ENCODE peak calls at places on chromosomes 5 and 9, in six cellular contexts. A, U, Z, E, L and H are unnamed samples. For H3K4me1 and H3K36me3, the result is how much of the 10 kb centered on the place peaks cover.

GRCh38 chr5:133779828-133780475 is 167.6 kb upstream of the FSTL4 start:
- DNase-seq in Z (no peak), U (no peak), A (no peak), E (no peak), L (no peak), H (no peak)

GRCh38 chr9:135951889-135952663 is 9.1 kb downstream of the UBAC1 start:
- DNase-seq in U (no peak), A (peak), E (peak), Z (no peak), L (peak), H (no peak)

GRCh38 chr5:119022017-119022745 is 33.8 kb upstream of the DTWD2 start:
- DNase-seq in L (no peak), A (no peak), Z (no peak), E (peak), U (peak), H (peak)

GRCh38 chr9:91214086-91214485 is 147.6 kb downstream of the AUH start:
- DNase-seq in A (no peak), L (no peak), U (no peak), Z (no peak), E (no peak), H (no peak)

GRCh38 chr9:81737871-81738507 is 48.6 kb upstream of the TLE1 start:
- DNase-seq in Z (peak), L (peak), E (no peak), U (no peak), A (no peak), H (no peak)

GRCh38 chr5:139886213-139886612 is 90.6 kb downstream of the PSD2 start:
- DNase-seq in E (no peak), A (no peak), L (no peak), U (peak), Z (no peak), H (no peak)

GRCh38 chr9:121634800-121635261 is 16.6 kb upstream of the DAB2IP start:
- DNase-seq in Z (no peak), L (peak), E (peak), U (no peak), A (no peak), H (peak)

GRCh38 chr9:7103382-7104170 is 345.8 kb downstream of the KDM4C start:
- DNase-seq in A (peak), U (no peak), E (peak), L (no peak), Z (no peak), H (no peak)

GRCh38 chr5:107426209-107426608 is 244.5 kb downstream of the EFNA5 start:
- DNase-seq in U (no peak), L (no peak), Z (no peak), E (no peak), A (no peak), H (no peak)

GRCh38 chr5:151703227-151703626 is 16.5 kb upstream of the SPARC start:
- DNase-seq in E (no peak), L (no peak), U (peak), A (no peak), Z (no peak), H (no peak)

GRCh38 chr9:37956423-37956820 is 52.5 kb upstream of the SLC25A51 start:
- DNase-seq in Z (no peak), E (no peak), U (no peak), L (no peak), A (no peak), H (no peak)

GRCh38 chr5:136776022-136776927 is 410.9 kb upstream of the TRPC7 start:
- DNase-seq in L (no peak), E (no peak), A (no peak), Z (no peak), U (no peak), H (peak)

GRCh38 chr9:83062011-83062652 is 810 bp downstream of the RASEF start:
- DNase-seq in Z (no peak), U (no peak), A (no peak), E (peak), L (peak), H (no peak)

GRCh38 chr5:142743677-142744441 is 26.3 kb upstream of the ARHGAP26 start:
- DNase-seq in L (no peak), E (no peak), A (no peak), Z (peak), U (no peak), H (no peak)

GRCh38 chr9:38035873-38036272 is 33.2 kb downstream of the SHB start:
- DNase-seq in A (no peak), Z (no peak), E (no peak), L (no peak), U (no peak), H (no peak)

GRCh38 chr5:31786001-31786757 is 147.2 kb downstream of the PDZD2 start:
- DNase-seq in U (no peak), L (no peak), A (no peak), E (no peak), Z (peak), H (no peak)

GRCh38 chr5:1438871-1439270 is 6.4 kb downstream of the SLC6A3 start:
- DNase-seq in U (no peak), A (no peak), E (no peak), L (no peak), Z (no peak), H (no peak)

GRCh38 chr9:81455826-81456225 is 233.5 kb downstream of the TLE1 start:
- DNase-seq in E (no peak), A (no peak), L (no peak), Z (no peak), U (no peak), H (no peak)

GRCh38 chr5:141883184-141883947 is 5.2 kb upstream of the PCDH1 start:
- DNase-seq in U (no peak), E (peak), Z (peak), L (no peak), A (peak), H (no peak)

GRCh38 chr9:137229903-137230719 is 590 bp upstream of the SLC34A3 start:
- DNase-seq in E (no peak), Z (no peak), U (no peak), L (no peak), A (no peak), H (no peak)

GRCh38 chr9:110319781-110320180 is 17.9 kb downstream of the TXNDC8 start:
- DNase-seq in A (no peak), E (no peak), U (no peak), Z (no peak), L (no peak), H (no peak)

GRCh38 chr5:131795128-131795719 is 1.6 kb downstream of the FNIP1 start:
- DNase-seq in E (no peak), L (no peak), Z (no peak), U (no peak), A (no peak), H (no peak)

GRCh38 chr9:18421391-18421790 is 52.6 kb upstream of the ADAMTSL1 start:
- DNase-seq in Z (no peak), A (no peak), L (no peak), E (no peak), U (no peak), H (no peak)

GRCh38 chr5:15737036-15737821 is 237.2 kb downstream of the FBXL7 start:
- DNase-seq in Z (no peak), L (no peak), E (no peak), A (no peak), U (no peak), H (no peak)

GRCh38 chr9:36985769-36986547 is 48.1 kb downstream of the PAX5 start:
- DNase-seq in A (no peak), U (no peak), Z (no peak), E (peak), L (no peak), H (no peak)

GRCh38 chr5:56908942-56909293 is 478 bp upstream of the SETD9 start:
- DNase-seq in A (no peak), U (no peak), L (no peak), E (no peak), Z (no peak), H (peak)

GRCh38 chr9:122228906-122229837 is at the start of gene LHX6:
- DNase-seq in U (no peak), L (no peak), E (peak), Z (no peak), A (no peak), H (no peak)

GRCh38 chr5:34411470-34412346 is 244.4 kb upstream of the RAI14 start:
- DNase-seq in E (peak), Z (peak), U (no peak), A (no peak), L (no peak), H (peak)

GRCh38 chr9:105114956-105115728 is 129.3 kb upstream of the SLC44A1 start:
- DNase-seq in A (peak), U (peak), L (peak), E (no peak), Z (peak), H (no peak)

GRCh38 chr9:114898741-114899140 is 31.6 kb downstream of the TNFSF8 start:
- DNase-seq in L (no peak), U (peak), Z (peak), A (peak), E (no peak), H (no peak)

GRCh38 chr9:93156475-93157008 is 22.5 kb upstream of the NINJ1 start:
- DNase-seq in E (no peak), L (no peak), Z (no peak), U (no peak), A (no peak), H (no peak)

GRCh38 chr5:83530186-83530585 is 58.6 kb downstream of the VCAN start:
- DNase-seq in U (no peak), L (no peak), A (no peak), E (no peak), Z (no peak), H (peak)

GRCh38 chr5:81422671-81423070 is 28.7 kb upstream of the ACOT12 start:
- DNase-seq in U (no peak), E (no peak), A (no peak), L (no peak), Z (no peak), H (no peak)

GRCh38 chr5:158648631-158649030 is 451.1 kb downstream of the EBF1 start:
- DNase-seq in Z (no peak), E (no peak), U (no peak), A (no peak), L (no peak), H (no peak)

GRCh38 chr5:67115238-67115637 is 81.4 kb downstream of the CD180 start:
- DNase-seq in L (no peak), U (no peak), Z (no peak), E (no peak), A (no peak), H (no peak)

GRCh38 chr9:127987103-127987614 is 6.4 kb upstream of the EEIG1 start:
- DNase-seq in E (no peak), A (peak), U (no peak), Z (peak), L (peak), H (no peak)

GRCh38 chr5:172713113-172713808 is 57.7 kb downstream of the DUSP1 start:
- DNase-seq in E (peak), U (peak), L (peak), A (peak), Z (peak), H (peak)

GRCh38 chr9:98961513-98962180 is 17.9 kb downstream of the COL15A1 start:
- DNase-seq in L (no peak), A (no peak), U (no peak), Z (no peak), E (no peak), H (no peak)

GRCh38 chr5:92371889-92372235 is 988.7 kb upstream of the ARRDC3 start:
- DNase-seq in L (no peak), Z (no peak), U (no peak), E (no peak), A (no peak), H (no peak)

DNA sequence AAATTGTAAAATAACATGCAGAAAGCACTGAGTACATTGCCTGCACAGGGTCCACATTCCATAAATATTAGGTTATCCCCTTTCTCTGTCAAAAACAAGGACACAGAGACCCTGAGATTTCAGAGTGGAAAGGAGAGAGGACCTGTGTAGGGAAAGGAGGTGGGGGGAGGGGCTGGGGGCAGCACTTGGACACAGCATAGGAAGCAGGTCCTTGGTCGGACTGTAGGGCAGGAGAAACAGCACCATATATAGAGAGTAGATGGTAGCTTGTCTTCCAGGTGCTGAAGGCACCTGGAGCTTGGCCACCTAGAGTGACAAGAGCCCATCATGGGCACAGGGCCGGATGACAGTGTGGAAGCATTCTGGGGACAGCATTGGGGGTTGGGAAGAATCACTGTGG is 2.4 kb downstream of the TPM2 start:
- DNase-seq in E (no peak), U (no peak), Z (no peak), A (no peak), L (no peak), H (no peak)
- H3K4me3 ChIP-seq in E (no peak), U (no peak), Z (peak), A (peak), L (no peak), H (no peak)

DNA sequence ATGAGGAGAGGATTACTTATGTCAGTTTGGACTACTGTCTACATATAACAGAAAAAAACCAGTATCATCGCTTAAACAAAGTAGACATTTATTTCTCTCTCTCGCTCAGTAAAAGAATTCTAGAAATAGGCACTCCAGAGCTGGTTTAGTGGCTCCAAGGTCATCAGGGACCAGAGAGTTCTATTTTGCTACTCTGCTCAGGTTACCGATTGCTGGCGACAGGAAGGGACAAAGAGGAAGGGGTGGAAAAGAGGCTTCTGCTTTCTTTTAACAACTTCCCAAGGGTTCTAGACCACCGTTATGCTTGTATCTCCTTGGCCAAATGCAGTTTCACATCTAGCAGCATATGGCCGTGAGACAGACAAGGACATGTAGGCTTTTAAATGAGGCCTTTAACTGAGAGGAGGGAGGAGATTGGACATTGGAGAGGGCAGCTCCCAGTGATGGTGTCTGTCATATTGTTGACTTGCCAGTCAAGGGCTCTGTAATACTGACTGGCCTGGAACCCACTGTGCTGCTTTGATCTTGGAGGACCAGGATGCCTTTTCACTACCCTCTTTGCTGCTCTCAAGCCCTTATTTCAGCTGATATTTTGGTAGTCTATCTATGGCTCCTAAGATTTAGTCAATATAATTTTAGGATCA is 15.6 kb upstream of the DCP2 start:
- DNase-seq in Z (no peak), L (no peak), U (no peak), E (no peak), A (no peak), H (no peak)
- H3K4me1 ChIP-seq in Z (under half), L (half or more), U (under half), E (under half), A (under half), H (under half)

DNA sequence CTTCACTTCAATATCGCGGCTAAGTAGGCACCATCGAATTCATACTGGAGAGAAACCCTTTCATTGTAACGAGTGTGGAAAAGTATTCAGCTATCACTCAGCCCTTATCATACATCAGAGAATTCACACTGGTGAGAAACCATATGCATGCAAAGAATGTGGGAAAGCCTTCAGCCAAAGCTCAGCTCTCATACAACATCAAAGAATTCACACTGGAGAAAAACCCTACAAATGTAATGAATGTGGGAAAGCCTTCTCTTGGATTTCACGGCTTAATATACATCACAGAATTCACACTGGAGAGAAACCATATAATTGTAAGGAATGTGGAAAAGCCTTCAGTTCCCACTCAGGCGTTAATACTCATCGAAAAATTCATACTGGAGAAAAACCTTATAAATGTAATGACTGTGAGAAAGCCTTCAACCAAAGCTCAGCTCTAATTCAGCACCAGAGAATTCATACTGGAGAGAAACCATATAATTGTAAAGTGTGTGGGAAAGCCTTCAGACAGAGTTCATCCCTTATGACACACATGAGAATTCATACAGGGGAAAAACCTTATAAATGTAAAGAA is 9.5 kb downstream of the ZNF879 start:
- DNase-seq in A (no peak), U (no peak), L (no peak), Z (no peak), E (no peak), H (no peak)
- H3K36me3 ChIP-seq in A (under half), U (under half), L (under half), Z (half or more), E (half or more), H (under half)

DNA sequence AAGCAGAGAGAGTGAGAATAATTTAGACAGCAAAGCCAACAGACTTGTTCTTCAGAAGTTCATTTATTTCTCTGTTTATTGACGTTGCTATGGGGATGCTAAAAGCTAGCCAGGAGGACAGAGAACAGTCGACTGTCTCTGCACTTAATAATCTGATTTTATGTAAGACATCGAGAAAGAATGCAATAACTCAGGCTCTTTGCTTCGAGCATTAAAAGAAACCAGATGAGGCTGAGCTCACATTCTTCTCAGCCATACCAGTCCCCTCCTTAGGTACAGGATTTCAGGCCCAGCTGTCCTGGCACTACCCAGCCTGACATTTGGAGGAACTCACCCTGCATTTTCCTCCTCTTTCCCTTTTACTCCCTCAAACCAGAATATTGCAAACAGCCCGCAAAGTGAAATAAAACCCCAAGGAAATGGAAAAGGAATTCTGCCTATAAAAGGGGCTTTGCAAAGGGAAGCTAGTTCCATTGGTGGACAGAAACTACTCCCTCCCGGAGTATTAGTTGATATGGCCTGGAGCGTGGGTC is 44.5 kb upstream of the DPYSL3 start:
- DNase-seq in E (no peak), U (no peak), L (no peak), A (no peak), Z (peak), H (no peak)
- H3K4me3 ChIP-seq in E (no peak), U (no peak), L (no peak), A (no peak), Z (peak), H (no peak)

GRCh38 chr5:177367323-177367848 is 9.7 kb downstream of the RGS14 start:
- DNase-seq in E (no peak), L (no peak), U (no peak), A (no peak), Z (no peak), H (no peak)
- H3K4me1 ChIP-seq in E (under half), L (under half), U (under half), A (under half), Z (under half), H (under half)

GRCh38 chr9:130856474-130856873 is 21.4 kb downstream of the ABL1 start:
- DNase-seq in A (no peak), Z (no peak), L (no peak), U (no peak), E (no peak), H (no peak)
- H3K36me3 ChIP-seq in A (under half), Z (under half), L (under half), U (under half), E (under half), H (under half)

GRCh38 chr5:43637416-43637815 is 34.4 kb downstream of the NNT start:
- DNase-seq in A (no peak), L (no peak), Z (no peak), E (no peak), U (no peak), H (no peak)

GRCh38 chr5:43636076-43636475 is 33.1 kb downstream of the NNT start:
- DNase-seq in A (no peak), Z (no peak), L (no peak), U (no peak), E (no peak), H (no peak)

GRCh38 chr5:43638107-43638506 is 35.1 kb downstream of the NNT start:
- DNase-seq in Z (no peak), L (no peak), A (no peak), E (no peak), U (no peak), H (no peak)

GRCh38 chr5:43634621-43635020 is 31.6 kb downstream of the NNT start:
- DNase-seq in E (no peak), A (no peak), L (no peak), U (no peak), Z (no peak), H (no peak)

GRCh38 chr5:43635374-43635773 is 32.4 kb downstream of the NNT start:
- DNase-seq in Z (no peak), E (no peak), U (no peak), A (no peak), L (no peak), H (no peak)
- H3K4me3 ChIP-seq in Z (no peak), E (no peak), U (no peak), A (no peak), L (no peak), H (no peak)

DNA sequence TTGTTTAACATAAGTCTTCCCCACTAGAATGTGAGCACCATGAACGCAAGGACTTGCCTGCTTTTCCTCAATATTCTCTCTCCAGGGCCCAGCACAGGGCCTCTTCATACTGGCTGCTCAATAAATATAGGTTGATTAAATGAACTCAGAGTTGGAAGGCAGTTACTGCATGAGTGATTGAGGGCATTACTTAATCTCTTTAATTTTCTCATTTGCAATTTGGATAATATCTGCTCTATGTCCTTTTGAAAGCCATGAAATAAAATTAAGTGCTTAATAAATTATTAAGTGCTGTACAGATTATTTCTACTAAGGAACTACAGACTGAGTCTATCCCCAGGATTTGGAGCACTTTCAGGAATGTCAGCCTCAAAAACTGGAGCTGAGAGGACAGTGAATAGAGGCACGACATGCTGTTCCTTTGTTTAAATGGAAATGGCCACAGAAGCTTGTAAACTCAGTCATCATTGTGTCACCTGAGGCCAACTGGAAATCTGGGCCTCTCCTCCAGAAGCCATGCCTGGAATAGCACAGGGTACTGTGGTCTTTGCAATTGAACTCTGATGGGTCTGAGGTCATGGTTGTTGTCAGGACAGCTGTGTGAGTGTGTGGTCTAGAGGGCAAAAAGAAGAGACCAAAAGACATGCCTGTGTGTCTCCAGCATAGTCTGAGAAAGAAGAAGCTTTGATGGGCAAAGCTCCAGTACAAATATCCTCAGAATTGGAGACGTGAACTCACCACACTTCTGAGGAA is 86.1 kb downstream of the SH3TC2 start:
- DNase-seq in E (peak), A (no peak), Z (no peak), L (no peak), U (no peak), H (no peak)
- H3K4me1 ChIP-seq in E (under half), A (half or more), Z (under half), L (half or more), U (under half), H (under half)